ENCODE peak calls at places on chromosome 7, in nine cellular contexts. One of them, this sample, is unnamed.

GRCh38 chr7:3643091-3643490 is 342.0 kb downstream of the SDK1 start:
- DNase-seq in HuH-7.5: no peak
- DNase-seq in fibroblast of the aortic adventitia: no peak
- DNase-seq in activated naive CD4-positive, alpha-beta T cell: no peak
- DNase-seq in LHCN-M2: no peak
- DNase-seq in NCI-H1436: no peak
- DNase-seq in neural crest cell: no peak
- DNase-seq in right lobe of liver: no peak
- DNase-seq in T-cell: no peak
- DNase-seq in this sample: no peak

GRCh38 chr7:17781491-17782215 is 158.6 kb downstream of the SNX13 start:
- DNase-seq in HuH-7.5: no peak
- DNase-seq in fibroblast of the aortic adventitia: peak
- DNase-seq in activated naive CD4-positive, alpha-beta T cell: no peak
- DNase-seq in LHCN-M2: peak
- DNase-seq in NCI-H1436: no peak
- DNase-seq in neural crest cell: no peak
- DNase-seq in right lobe of liver: no peak
- DNase-seq in T-cell: no peak
- DNase-seq in this sample: no peak

GRCh38 chr7:107209565-107209964 is 40.8 kb downstream of the HBP1 start:
- DNase-seq in HuH-7.5: no peak
- DNase-seq in fibroblast of the aortic adventitia: no peak
- DNase-seq in activated naive CD4-positive, alpha-beta T cell: no peak
- DNase-seq in LHCN-M2: no peak
- DNase-seq in NCI-H1436: no peak
- DNase-seq in neural crest cell: no peak
- DNase-seq in right lobe of liver: no peak
- DNase-seq in T-cell: no peak
- DNase-seq in this sample: no peak

GRCh38 chr7:151756076-151756731 is 120.7 kb downstream of the PRKAG2 start:
- DNase-seq in HuH-7.5: no peak
- DNase-seq in fibroblast of the aortic adventitia: no peak
- DNase-seq in activated naive CD4-positive, alpha-beta T cell: no peak
- DNase-seq in LHCN-M2: peak
- DNase-seq in NCI-H1436: no peak
- DNase-seq in neural crest cell: no peak
- DNase-seq in right lobe of liver: no peak
- DNase-seq in T-cell: peak
- DNase-seq in this sample: no peak

GRCh38 chr7:135459951-135460567 is 49.8 kb downstream of the CNOT4 start:
- DNase-seq in HuH-7.5: no peak
- DNase-seq in fibroblast of the aortic adventitia: no peak
- DNase-seq in activated naive CD4-positive, alpha-beta T cell: no peak
- DNase-seq in LHCN-M2: peak
- DNase-seq in NCI-H1436: no peak
- DNase-seq in neural crest cell: no peak
- DNase-seq in right lobe of liver: no peak
- DNase-seq in T-cell: no peak
- DNase-seq in this sample: no peak

GRCh38 chr7:135620980-135621850 is 41.1 kb upstream of the STMP1 start:
- DNase-seq in HuH-7.5: peak
- DNase-seq in fibroblast of the aortic adventitia: peak
- DNase-seq in activated naive CD4-positive, alpha-beta T cell: no peak
- DNase-seq in LHCN-M2: peak
- DNase-seq in NCI-H1436: peak
- DNase-seq in neural crest cell: peak
- DNase-seq in right lobe of liver: no peak
- DNase-seq in T-cell: no peak
- DNase-seq in this sample: peak

GRCh38 chr7:15720849-15721471 is 34.5 kb upstream of the MEOX2 start:
- DNase-seq in HuH-7.5: no peak
- DNase-seq in fibroblast of the aortic adventitia: peak
- DNase-seq in activated naive CD4-positive, alpha-beta T cell: no peak
- DNase-seq in LHCN-M2: peak
- DNase-seq in NCI-H1436: peak
- DNase-seq in neural crest cell: peak
- DNase-seq in right lobe of liver: no peak
- DNase-seq in T-cell: no peak
- DNase-seq in this sample: no peak

GRCh38 chr7:29556405-29557195 is 7.0 kb upstream of the PRR15 start:
- DNase-seq in HuH-7.5: no peak
- DNase-seq in fibroblast of the aortic adventitia: no peak
- DNase-seq in activated naive CD4-positive, alpha-beta T cell: no peak
- DNase-seq in LHCN-M2: no peak
- DNase-seq in NCI-H1436: no peak
- DNase-seq in neural crest cell: no peak
- DNase-seq in right lobe of liver: no peak
- DNase-seq in T-cell: no peak
- DNase-seq in this sample: no peak

GRCh38 chr7:76189276-76189675 is 12.4 kb upstream of the SRRM3 start:
- DNase-seq in HuH-7.5: no peak
- DNase-seq in fibroblast of the aortic adventitia: no peak
- DNase-seq in activated naive CD4-positive, alpha-beta T cell: no peak
- DNase-seq in LHCN-M2: no peak
- DNase-seq in NCI-H1436: no peak
- DNase-seq in neural crest cell: no peak
- DNase-seq in right lobe of liver: no peak
- DNase-seq in T-cell: no peak
- DNase-seq in this sample: peak

GRCh38 chr7:20991544-20991943 is 204.9 kb upstream of the SP8 start:
- DNase-seq in HuH-7.5: no peak
- DNase-seq in fibroblast of the aortic adventitia: no peak
- DNase-seq in activated naive CD4-positive, alpha-beta T cell: no peak
- DNase-seq in LHCN-M2: no peak
- DNase-seq in NCI-H1436: no peak
- DNase-seq in neural crest cell: no peak
- DNase-seq in right lobe of liver: no peak
- DNase-seq in T-cell: no peak
- DNase-seq in this sample: no peak

GRCh38 chr7:33669251-33669670 is 236.1 kb upstream of the BMPER start:
- DNase-seq in HuH-7.5: no peak
- DNase-seq in fibroblast of the aortic adventitia: no peak
- DNase-seq in activated naive CD4-positive, alpha-beta T cell: no peak
- DNase-seq in LHCN-M2: peak
- DNase-seq in NCI-H1436: peak
- DNase-seq in neural crest cell: no peak
- DNase-seq in right lobe of liver: no peak
- DNase-seq in T-cell: no peak
- DNase-seq in this sample: no peak

GRCh38 chr7:73799282-73800141 is 29.4 kb upstream of the CLDN3 start:
- DNase-seq in HuH-7.5: no peak
- DNase-seq in fibroblast of the aortic adventitia: no peak
- DNase-seq in activated naive CD4-positive, alpha-beta T cell: no peak
- DNase-seq in LHCN-M2: no peak
- DNase-seq in NCI-H1436: no peak
- DNase-seq in neural crest cell: no peak
- DNase-seq in right lobe of liver: no peak
- DNase-seq in T-cell: no peak
- DNase-seq in this sample: no peak

GRCh38 chr7:27031289-27032172 is 64.3 kb downstream of the HOXA1 start:
- DNase-seq in HuH-7.5: no peak
- DNase-seq in fibroblast of the aortic adventitia: peak
- DNase-seq in activated naive CD4-positive, alpha-beta T cell: no peak
- DNase-seq in LHCN-M2: peak
- DNase-seq in NCI-H1436: no peak
- DNase-seq in neural crest cell: no peak
- DNase-seq in right lobe of liver: no peak
- DNase-seq in T-cell: no peak
- DNase-seq in this sample: no peak

GRCh38 chr7:128381161-128381821 is 19.8 kb upstream of the PRRT4 start:
- DNase-seq in HuH-7.5: no peak
- DNase-seq in fibroblast of the aortic adventitia: peak
- DNase-seq in activated naive CD4-positive, alpha-beta T cell: no peak
- DNase-seq in LHCN-M2: no peak
- DNase-seq in NCI-H1436: no peak
- DNase-seq in neural crest cell: peak
- DNase-seq in right lobe of liver: no peak
- DNase-seq in T-cell: no peak
- DNase-seq in this sample: no peak

GRCh38 chr7:2247141-2247985 is 5.3 kb downstream of the NUDT1 start:
- DNase-seq in HuH-7.5: peak
- DNase-seq in fibroblast of the aortic adventitia: peak
- DNase-seq in activated naive CD4-positive, alpha-beta T cell: no peak
- DNase-seq in LHCN-M2: no peak
- DNase-seq in NCI-H1436: no peak
- DNase-seq in neural crest cell: peak
- DNase-seq in right lobe of liver: no peak
- DNase-seq in T-cell: no peak
- DNase-seq in this sample: no peak

GRCh38 chr7:26186364-26187311 is 13.9 kb downstream of the HNRNPA2B1 start:
- DNase-seq in HuH-7.5: no peak
- DNase-seq in fibroblast of the aortic adventitia: no peak
- DNase-seq in activated naive CD4-positive, alpha-beta T cell: no peak
- DNase-seq in LHCN-M2: no peak
- DNase-seq in NCI-H1436: no peak
- DNase-seq in neural crest cell: no peak
- DNase-seq in right lobe of liver: no peak
- DNase-seq in T-cell: no peak
- DNase-seq in this sample: no peak

GRCh38 chr7:94649313-94649924 is 6.5 kb downstream of the SGCE start:
- DNase-seq in HuH-7.5: no peak
- DNase-seq in fibroblast of the aortic adventitia: peak
- DNase-seq in activated naive CD4-positive, alpha-beta T cell: no peak
- DNase-seq in LHCN-M2: no peak
- DNase-seq in NCI-H1436: no peak
- DNase-seq in neural crest cell: no peak
- DNase-seq in right lobe of liver: no peak
- DNase-seq in T-cell: no peak
- DNase-seq in this sample: no peak

GRCh38 chr7:151487246-151487645 is 32.4 kb downstream of the RHEB start:
- DNase-seq in HuH-7.5: no peak
- DNase-seq in fibroblast of the aortic adventitia: no peak
- DNase-seq in activated naive CD4-positive, alpha-beta T cell: no peak
- DNase-seq in LHCN-M2: no peak
- DNase-seq in NCI-H1436: no peak
- DNase-seq in neural crest cell: no peak
- DNase-seq in right lobe of liver: no peak
- DNase-seq in T-cell: no peak
- DNase-seq in this sample: no peak

GRCh38 chr7:89813096-89813495 is 341.2 kb upstream of the STEAP1 start:
- DNase-seq in HuH-7.5: no peak
- DNase-seq in fibroblast of the aortic adventitia: no peak
- DNase-seq in activated naive CD4-positive, alpha-beta T cell: no peak
- DNase-seq in LHCN-M2: no peak
- DNase-seq in NCI-H1436: no peak
- DNase-seq in neural crest cell: no peak
- DNase-seq in right lobe of liver: no peak
- DNase-seq in T-cell: no peak
- DNase-seq in this sample: no peak

This sample was measured in cerebellar nuclear complex.